ENCODE peak calls at places on chromosomes 12 and 14, in five cellular contexts. G, W, O, K and X are unnamed samples.

GRCh38 chr14:100540926-100541620 is 46.1 kb downstream of the BEGAIN start:
- DNase-seq in W (no peak), O (no peak), G (no peak), K (peak; percentile 82), X (no peak)

GRCh38 chr12:124608451-124608870 is 41.0 kb upstream of the NCOR2 start:
- DNase-seq in W (no peak), K (no peak), G (peak; percentile 90), O (no peak), X (no peak)

GRCh38 chr14:59829941-59830734 is 40.4 kb downstream of the RTN1 start:
- DNase-seq in G (no peak), W (no peak), O (no peak), K (no peak), X (no peak)

GRCh38 chr12:121748218-121748570 is 35.6 kb downstream of the TMEM120B start:
- DNase-seq in O (no peak), G (no peak), W (no peak), K (no peak), X (no peak)

GRCh38 chr14:94969766-94970165 is 187.6 kb downstream of the DICER1 start:
- DNase-seq in K (no peak), O (no peak), G (no peak), W (no peak), X (no peak)

GRCh38 chr12:7042847-7043246 is 17.7 kb upstream of the C1S start:
- DNase-seq in K (no peak), W (no peak), O (no peak), G (no peak), X (no peak)

GRCh38 chr12:102421801-102422583 is 58.4 kb downstream of the IGF1 start:
- DNase-seq in K (no peak), G (peak; percentile 54), W (no peak), O (no peak), X (no peak)

GRCh38 chr12:132385375-132385774 is 56.0 kb upstream of the GALNT9 start:
- DNase-seq in K (no peak), O (no peak), W (no peak), G (no peak), X (no peak)

GRCh38 chr12:442235-442884 is 17.4 kb upstream of the B4GALNT3 start:
- DNase-seq in W (peak; percentile 69), G (peak; percentile 33), O (no peak), K (peak; percentile 75), X (no peak)

GRCh38 chr14:61433169-61433568 is 111.8 kb downstream of the PRKCH start:
- DNase-seq in G (no peak), O (no peak), K (no peak), W (no peak), X (no peak)

GRCh38 chr12:88237954-88238353 is 95.8 kb downstream of the TMTC3 start:
- DNase-seq in G (no peak), O (no peak), W (no peak), K (no peak), X (no peak)

GRCh38 chr12:124410354-124411175 is 115.7 kb downstream of the RFLNA start:
- DNase-seq in G (no peak), O (peak; percentile 67), W (no peak), K (peak; percentile 72), X (no peak)

GRCh38 chr12:68613209-68613904 is 2.7 kb downstream of the RAP1B start:
- DNase-seq in G (no peak), W (no peak), K (no peak), O (no peak), X (no peak)

GRCh38 chr12:124737040-124737419 is 126.6 kb downstream of the SCARB1 start:
- DNase-seq in O (no peak), W (no peak), G (no peak), K (no peak), X (no peak)

GRCh38 chr14:61218765-61219164 is 62.4 kb downstream of the TMEM30B start:
- DNase-seq in O (peak; percentile 51), K (no peak), W (no peak), G (no peak), X (no peak)

GRCh38 chr14:80638620-80639215 is 302.8 kb downstream of the CEP128 start:
- DNase-seq in G (no peak), K (no peak), W (no peak), O (no peak), X (no peak)

GRCh38 chr12:124680863-124681778 is 113.7 kb upstream of the NCOR2 start:
- DNase-seq in G (no peak), W (no peak), K (no peak), O (peak; percentile 73), X (peak; percentile 86)

GRCh38 chr14:90168425-90169105 is 87.8 kb upstream of the PSMC1 start:
- DNase-seq in O (no peak), W (no peak), K (no peak), G (no peak), X (no peak)

GRCh38 chr14:87187787-87188186 is 805.2 kb downstream of the GALC start:
- DNase-seq in W (no peak), K (no peak), G (no peak), O (no peak), X (no peak)

GRCh38 chr14:75643985-75644384 is 16.7 kb downstream of the ERG28 start:
- DNase-seq in K (no peak), G (no peak), W (no peak), O (no peak), X (no peak)

GRCh38 chr12:10802587-10802986 is at the start of gene TAS2R7:
- DNase-seq in G (no peak), W (no peak), O (no peak), K (no peak), X (no peak)

GRCh38 chr12:106386836-106387555 is 29.4 kb downstream of the POLR3B start:
- DNase-seq in K (no peak), O (no peak), G (no peak), W (no peak), X (no peak)

GRCh38 chr14:20609215-20610001 is 18.2 kb upstream of the RNASE12 start:
- DNase-seq in G (peak; percentile 76), K (peak; percentile 83), W (peak; percentile 76), O (no peak), X (peak; percentile 77)

GRCh38 chr14:28875937-28876910 is 109.6 kb downstream of the FOXG1 start:
- DNase-seq in W (no peak), K (no peak), G (no peak), O (no peak), X (no peak)

GRCh38 chr14:98622208-98623051 is 649.6 kb downstream of the BCL11B start:
- DNase-seq in O (no peak), K (no peak), W (no peak), G (no peak), X (no peak)

GRCh38 chr12:18899678-18900317 is 161.9 kb downstream of the CAPZA3 start:
- DNase-seq in O (no peak), G (no peak), W (no peak), K (no peak), X (no peak)

GRCh38 chr12:106189341-106189740 is 50.6 kb upstream of the NUAK1 start:
- DNase-seq in O (no peak), G (no peak), K (no peak), W (no peak), X (no peak)

GRCh38 chr12:111448266-111448830 is 42.6 kb downstream of the SH2B3 start:
- DNase-seq in W (peak; percentile 16), O (no peak), K (no peak), G (no peak), X (no peak)

GRCh38 chr14:41604793-41605534 is 1.7 kb upstream of the LRFN5 start:
- DNase-seq in K (peak; percentile 53), G (no peak), W (no peak), O (peak; percentile 35), X (no peak)

GRCh38 chr14:20486700-20487401 is 17.6 kb downstream of the PNP start:
- DNase-seq in G (no peak), O (no peak), K (no peak), W (no peak), X (no peak)

GRCh38 chr12:67593041-67593870 is 55.3 kb upstream of the DYRK2 start:
- DNase-seq in G (no peak), K (peak; percentile 67), W (peak; percentile 82), O (no peak), X (no peak)

GRCh38 chr12:29589271-29589670 is 91.8 kb upstream of the OVCH1 start:
- DNase-seq in G (no peak), K (no peak), W (no peak), O (no peak), X (no peak)

GRCh38 chr12:114668151-114668891 is 15.7 kb downstream of the TBX3 start:
- DNase-seq in O (peak; percentile 84), W (peak; percentile 82), G (peak; percentile 47), K (peak; percentile 82), X (peak; percentile 77)

GRCh38 chr12:88623777-88624548 is 43.7 kb upstream of the KITLG start:
- DNase-seq in G (no peak), O (no peak), K (no peak), W (no peak), X (peak; percentile 4)

GRCh38 chr14:32366256-32366655 is 37.2 kb downstream of the AKAP6 start:
- DNase-seq in K (no peak), W (no peak), G (no peak), O (no peak), X (no peak)

GRCh38 chr12:64673490-64674169 is 63.3 kb downstream of the RASSF3 start:
- DNase-seq in K (no peak), W (no peak), G (no peak), O (no peak), X (no peak)

GRCh38 chr14:68896132-68896531 is 83.0 kb downstream of the ACTN1 start:
- DNase-seq in G (no peak), W (no peak), K (no peak), O (no peak), X (no peak)
- TF ChIP-seq CTCF in G (no peak), W (no peak), K (no peak), O (no peak), X (no peak)

DNA sequence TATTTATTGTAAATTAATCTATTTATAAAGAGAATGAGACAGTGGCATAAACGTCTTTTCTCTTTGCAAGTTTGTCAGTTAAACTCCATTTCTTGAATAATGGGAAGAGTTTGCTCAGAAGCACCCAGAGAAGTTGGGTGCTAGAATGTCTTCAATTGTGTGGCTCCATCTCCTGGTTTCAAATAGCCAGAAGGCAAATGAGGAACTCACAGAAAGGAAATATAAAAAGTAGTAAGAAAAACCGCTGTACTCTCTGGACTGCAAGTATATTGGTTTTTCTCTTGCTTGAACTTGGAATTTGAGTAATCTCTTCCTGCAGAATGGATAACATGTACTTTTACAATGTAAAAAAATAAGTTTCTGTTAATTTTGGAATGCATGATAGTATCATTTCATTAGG is 217.5 kb downstream of the DPY19L2 start:
- DNase-seq in G (no peak), K (no peak), O (no peak), W (no peak), X (no peak)
- TF ChIP-seq CTCF in G (no peak), K (no peak), O (no peak), W (no peak), X (no peak)

DNA sequence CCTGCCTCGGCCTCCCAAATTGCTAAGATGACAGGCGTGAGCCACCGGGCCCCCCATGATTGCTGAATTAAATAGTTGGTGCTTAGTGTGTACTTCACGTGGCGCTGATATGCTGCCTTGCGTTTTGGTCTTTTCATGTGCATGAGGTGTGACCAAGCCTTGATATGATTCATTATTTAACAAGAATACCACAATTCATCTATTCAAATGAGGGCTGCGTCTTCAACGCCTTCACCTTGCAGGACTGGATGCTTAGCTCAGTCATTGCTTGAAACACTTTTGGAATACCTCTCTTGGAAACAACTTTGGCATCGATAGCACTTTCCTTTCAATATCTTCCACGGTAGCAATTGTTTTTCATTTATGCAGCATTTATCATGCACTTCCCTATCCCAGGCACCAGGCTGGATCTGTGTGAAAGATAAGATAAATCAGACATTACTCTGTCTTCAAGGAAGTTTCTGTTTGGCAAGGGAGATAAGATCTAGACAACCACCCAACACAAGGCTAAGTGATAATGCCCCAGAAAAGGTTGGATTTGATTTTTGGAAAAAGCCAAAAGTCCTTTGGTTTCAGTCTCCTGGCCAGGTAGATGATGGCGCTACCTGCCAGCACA is 1.3 kb upstream of the TEAD4 start:
- DNase-seq in W (no peak), G (no peak), K (no peak), O (no peak), X (no peak)
- TF ChIP-seq CTCF in W (no peak), G (no peak), K (no peak), O (no peak), X (no peak)

GRCh38 chr14:31084385-31084784 is 58.2 kb upstream of the STRN3 start:
- DNase-seq in O (no peak), G (no peak), W (no peak), K (no peak), X (peak; percentile 51)
- TF ChIP-seq CTCF in O (no peak), G (no peak), W (no peak), K (no peak), X (no peak)